ENCODE peak calls at places on chromosomes 12 and 14, in nine cellular contexts. P, Y, Q, X, B, H, J, V and W are unnamed samples.

GRCh38 chr14:21106506-21107359 is 5.9 kb downstream of the TMEM253 start:
- DNase-seq in P (peak; percentile 61), Y (no peak), Q (peak; percentile 92), X (peak; percentile 68), B (no peak), H (peak; percentile 82), J (peak; percentile 83), V (peak; percentile 29), W (peak; percentile 70)

GRCh38 chr14:67551940-67552339 is 18.9 kb downstream of the PLEKHH1 start:
- DNase-seq in P (no peak), Y (no peak), Q (no peak), X (no peak), B (no peak), H (no peak), J (no peak), V (no peak), W (no peak)

GRCh38 chr14:59600211-59600945 is 23.8 kb upstream of the CCDC175 start:
- DNase-seq in P (no peak), Y (no peak), Q (no peak), X (peak; percentile 22), B (no peak), H (no peak), J (no peak), V (no peak), W (no peak)

GRCh38 chr12:19129121-19129485 is 430 bp upstream of the PLEKHA5 start:
- DNase-seq in P (no peak), Y (no peak), Q (no peak), X (peak; percentile 29), B (no peak), H (no peak), J (no peak), V (no peak), W (peak; percentile 15)

GRCh38 chr12:10968765-10969456 is 17.8 kb downstream of the TAS2R50 start:
- DNase-seq in P (no peak), Y (no peak), Q (no peak), X (peak; percentile 69), B (no peak), H (no peak), J (peak; percentile 15), V (no peak), W (no peak)

GRCh38 chr12:11730299-11731041 is 81.0 kb downstream of the ETV6 start:
- DNase-seq in P (no peak), Y (no peak), Q (no peak), X (no peak), B (no peak), H (no peak), J (no peak), V (no peak), W (no peak)

GRCh38 chr14:74834682-74835392 is 41.1 kb downstream of the PROX2 start:
- DNase-seq in P (no peak), Y (no peak), Q (no peak), X (peak; percentile 65), B (no peak), H (no peak), J (no peak), V (no peak), W (no peak)

GRCh38 chr12:3728686-3729085 is 24.2 kb downstream of the CRACR2A start:
- DNase-seq in P (no peak), Y (no peak), Q (no peak), X (no peak), B (no peak), H (no peak), J (no peak), V (no peak), W (no peak)

GRCh38 chr14:24246765-24247212 is 4.4 kb upstream of the TINF2 start:
- DNase-seq in P (peak; percentile 70), Y (no peak), Q (no peak), X (peak; percentile 25), B (no peak), H (no peak), J (no peak), V (no peak), W (no peak)

GRCh38 chr12:13116259-13116658 is 12.8 kb upstream of the GSG1 start:
- DNase-seq in P (no peak), Y (no peak), Q (no peak), X (no peak), B (no peak), H (peak; percentile 9), J (no peak), V (no peak), W (no peak)

GRCh38 chr14:38824691-38825090 is 278.3 kb downstream of the SEC23A start:
- DNase-seq in P (no peak), Y (no peak), Q (no peak), X (no peak), B (no peak), H (no peak), J (no peak), V (no peak), W (no peak)

GRCh38 chr14:78455896-78456435 is 285.8 kb downstream of the NRXN3 start:
- DNase-seq in P (peak; percentile 66), Y (no peak), Q (peak; percentile 62), X (no peak), B (no peak), H (no peak), J (no peak), V (no peak), W (no peak)

GRCh38 chr12:48980953-48981756 is 3.0 kb downstream of the WNT1 start:
- DNase-seq in P (no peak), Y (no peak), Q (no peak), X (peak; percentile 29), B (no peak), H (peak; percentile 69), J (no peak), V (no peak), W (peak; percentile 43)

GRCh38 chr12:129196927-129197326 is 343.6 kb downstream of the GLT1D1 start:
- DNase-seq in P (no peak), Y (no peak), Q (no peak), X (no peak), B (no peak), H (no peak), J (no peak), V (no peak), W (no peak)

GRCh38 chr14:104323551-104324175 is 185.3 kb downstream of the KIF26A start:
- DNase-seq in P (no peak), Y (no peak), Q (no peak), X (no peak), B (no peak), H (no peak), J (no peak), V (no peak), W (no peak)

GRCh38 chr14:104726600-104727451 is 2.8 kb downstream of the ADSS1 start:
- DNase-seq in P (no peak), Y (no peak), Q (no peak), X (no peak), B (no peak), H (no peak), J (no peak), V (no peak), W (no peak)

GRCh38 chr14:71668186-71668912 is 263.9 kb upstream of the RGS6 start:
- DNase-seq in P (no peak), Y (no peak), Q (no peak), X (peak; percentile 47), B (no peak), H (no peak), J (no peak), V (no peak), W (no peak)

GRCh38 chr14:71665781-71666180 is 266.4 kb upstream of the RGS6 start:
- DNase-seq in P (no peak), Y (no peak), Q (no peak), X (no peak), B (no peak), H (no peak), J (no peak), V (no peak), W (no peak)

GRCh38 chr14:71662291-71662790 is 269.9 kb upstream of the RGS6 start:
- DNase-seq in P (no peak), Y (no peak), Q (no peak), X (no peak), B (no peak), H (no peak), J (no peak), V (no peak), W (no peak)

GRCh38 chr14:71666579-71667145 is 265.6 kb upstream of the RGS6 start:
- DNase-seq in P (no peak), Y (no peak), Q (no peak), X (no peak), B (no peak), H (no peak), J (no peak), V (no peak), W (no peak)

GRCh38 chr14:71665157-71665556 is 267.1 kb upstream of the RGS6 start:
- DNase-seq in P (no peak), Y (no peak), Q (no peak), X (peak; percentile 89), B (no peak), H (no peak), J (no peak), V (no peak), W (no peak)
- H3K4me3 ChIP-seq in P (no peak overlapping the region), Y (no peak overlapping the region), Q (no peak overlapping the region), X (no peak overlapping the region), B (no peak overlapping the region), H (no peak overlapping the region), J (no peak overlapping the region), V (no peak overlapping the region), W (no peak overlapping the region)

DNA sequence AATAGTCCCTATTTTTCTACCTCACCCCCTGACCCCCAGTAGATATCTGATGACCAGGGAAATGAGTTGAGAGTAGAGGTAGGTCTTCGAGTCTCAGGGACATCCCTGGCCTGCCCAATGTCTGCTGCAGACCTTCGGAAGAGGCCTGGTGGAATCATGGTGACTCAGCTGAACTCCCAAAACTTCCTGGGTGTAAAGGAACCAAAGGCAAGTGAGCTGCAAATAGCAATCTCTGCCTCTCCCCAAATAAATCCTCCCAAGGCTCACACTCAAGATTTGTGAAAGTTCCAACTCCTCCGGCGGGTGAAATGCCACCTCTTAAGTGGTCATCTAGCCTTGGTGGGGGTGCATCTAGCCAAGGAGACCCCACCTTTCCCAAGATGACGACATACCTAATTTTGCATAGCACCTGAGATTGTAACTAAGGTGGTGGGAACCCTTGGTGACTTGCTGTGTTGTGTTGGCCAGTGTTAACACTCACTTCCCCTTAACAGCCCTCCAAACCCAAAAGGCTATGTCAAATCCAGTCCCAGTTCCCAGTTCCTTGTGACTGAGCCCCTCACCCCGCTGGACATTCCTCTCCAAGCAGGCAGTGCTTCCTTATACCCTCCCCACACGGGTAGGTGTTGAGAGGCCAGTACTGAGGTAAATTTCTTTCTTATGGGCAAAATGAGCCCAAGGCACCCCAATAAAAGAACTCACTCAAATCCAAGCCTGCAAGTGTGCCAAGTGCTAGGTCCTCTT is 6.2 kb downstream of the ZFP36L1 start:
- DNase-seq in P (no peak), Y (no peak), Q (peak; percentile 56), X (peak; percentile 65), B (no peak), H (peak; percentile 26), J (peak; percentile 51), V (no peak), W (no peak)
- H3K4me1 ChIP-seq in P (no peaks in the 10 kb centered on the region), Y (peaks cover 80% of the 10 kb centered on the region), Q (peaks cover 31% of the 10 kb centered on the region), X (no peaks in the 10 kb centered on the region), B (peaks cover 10% of the 10 kb centered on the region), H (peaks cover 28% of the 10 kb centered on the region), J (peaks cover 17% of the 10 kb centered on the region), V (no peaks in the 10 kb centered on the region), W (peaks cover 5% of the 10 kb centered on the region)

GRCh38 chr12:43742106-43742505 is 16.5 kb downstream of the PUS7L start:
- DNase-seq in P (no peak), Y (no peak), Q (no peak), X (peak; percentile 94), B (no peak), H (no peak), J (no peak), V (no peak), W (no peak)
- H3K36me3 ChIP-seq in P (peaks cover 5% of the 10 kb centered on the region), Y (no peaks in the 10 kb centered on the region), Q (peaks cover 54% of the 10 kb centered on the region), X (peaks cover 11% of the 10 kb centered on the region), B (no peaks in the 10 kb centered on the region), H (peaks cover 12% of the 10 kb centered on the region), J (no peaks in the 10 kb centered on the region), V (no peaks in the 10 kb centered on the region), W (peaks cover 4% of the 10 kb centered on the region)

GRCh38 chr12:120979220-120979861 is 998 bp downstream of the HNF1A start:
- DNase-seq in P (no peak), Y (no peak), Q (no peak), X (no peak), B (no peak), H (no peak), J (no peak), V (no peak), W (no peak)
- H3K4me3 ChIP-seq in P (no peak overlapping the region), Y (no peak overlapping the region), Q (no peak overlapping the region), X (no peak overlapping the region), B (no peak overlapping the region), H (no peak overlapping the region), J (peak overlapping the region; percentile 12), V (no peak overlapping the region), W (no peak overlapping the region)